ENCODE peak calls at places on chromosome 11, in eight cellular contexts. M is heart left ventricle, P is heart right ventricle, Z is coronary artery, Y is AG04450, H is fibroblast of pulmonary artery, E is mesenchymal stem cell, T is Peyer's patch. F is an unnamed sample.

GRCh38 chr11:12813371-12814225 is 139.4 kb downstream of the TEAD1 start:
- DNase-seq in M (no peak), P (peak; percentile 24), Z (no peak), Y (peak; percentile 69), H (peak; percentile 93), E (peak; percentile 86), T (peak; percentile 50), F (no peak)

GRCh38 chr11:87097582-87097981 is 59.8 kb downstream of the TMEM135 start:
- DNase-seq in M (peak; percentile 26), P (no peak), Z (no peak), Y (peak; percentile 3), H (peak; percentile 50), E (peak; percentile 61), T (no peak), F (no peak)

GRCh38 chr11:85379066-85379465 is 248.1 kb downstream of the DLG2 start:
- DNase-seq in M (no peak), P (no peak), Z (no peak), Y (no peak), H (no peak), E (no peak), T (no peak), F (no peak)

GRCh38 chr11:58867556-58867955 is 23.1 kb upstream of the GLYATL2 start:
- DNase-seq in M (no peak), P (no peak), Z (no peak), Y (no peak), H (no peak), E (no peak), T (no peak), F (no peak)

GRCh38 chr11:71446942-71447688 is 1.1 kb downstream of the DHCR7 start:
- DNase-seq in M (no peak), P (no peak), Z (no peak), Y (peak; percentile 7), H (peak; percentile 86), E (peak; percentile 90), T (peak; percentile 50), F (peak; percentile 56)

GRCh38 chr11:92867913-92868619 is 101.4 kb upstream of the MTNR1B start:
- DNase-seq in M (no peak), P (no peak), Z (no peak), Y (no peak), H (no peak), E (no peak), T (no peak), F (no peak)

GRCh38 chr11:112537846-112538330 is 277.2 kb upstream of the PLET1 start:
- DNase-seq in M (no peak), P (no peak), Z (no peak), Y (no peak), H (no peak), E (no peak), T (no peak), F (no peak)

GRCh38 chr11:12287374-12288211 is 89.8 kb upstream of the PARVA start:
- DNase-seq in M (peak; percentile 58), P (peak; percentile 39), Z (peak; percentile 96), Y (peak; percentile 90), H (peak; percentile 97), E (peak; percentile 97), T (no peak), F (peak; percentile 91)

GRCh38 chr11:134585666-134586285 is 173.7 kb upstream of the B3GAT1 start:
- DNase-seq in M (no peak), P (no peak), Z (peak; percentile 41), Y (no peak), H (no peak), E (no peak), T (no peak), F (no peak)

GRCh38 chr11:73085189-73085875 is 56.8 kb downstream of the FCHSD2 start:
- DNase-seq in M (no peak), P (no peak), Z (no peak), Y (no peak), H (peak; percentile 66), E (peak; percentile 14), T (no peak), F (no peak)

GRCh38 chr11:93389737-93390136 is 59.2 kb downstream of the DEUP1 start:
- DNase-seq in M (no peak), P (no peak), Z (no peak), Y (no peak), H (no peak), E (peak; percentile 3), T (no peak), F (no peak)

GRCh38 chr11:42049650-42050049 is 590.2 kb upstream of the LRRC4C start:
- DNase-seq in M (no peak), P (no peak), Z (no peak), Y (no peak), H (peak; percentile 43), E (no peak), T (no peak), F (no peak)

GRCh38 chr11:62574363-62575057 is 819 bp upstream of the EEF1G start:
- DNase-seq in M (peak; percentile 48), P (peak; percentile 53), Z (no peak), Y (no peak), H (peak; percentile 25), E (no peak), T (peak; percentile 61), F (no peak)

GRCh38 chr11:26974068-26974790 is 19.7 kb upstream of the FIBIN start:
- DNase-seq in M (no peak), P (no peak), Z (no peak), Y (peak; percentile 42), H (no peak), E (peak; percentile 47), T (no peak), F (peak; percentile 46)

GRCh38 chr11:134541951-134542350 is 129.9 kb upstream of the B3GAT1 start:
- DNase-seq in M (no peak), P (no peak), Z (peak; percentile 62), Y (no peak), H (no peak), E (no peak), T (no peak), F (no peak)

GRCh38 chr11:118012083-118012669 is 26.0 kb downstream of the IL10RA start:
- DNase-seq in M (no peak), P (no peak), Z (no peak), Y (no peak), H (no peak), E (peak; percentile 22), T (no peak), F (no peak)

GRCh38 chr11:34916810-34917780 is 677 bp downstream of the PDHX start:
- DNase-seq in M (no peak), P (no peak), Z (no peak), Y (no peak), H (peak; percentile 53), E (no peak), T (no peak), F (no peak)

GRCh38 chr11:15091620-15092019 is 18.2 kb downstream of the CALCB start:
- DNase-seq in M (no peak), P (no peak), Z (no peak), Y (no peak), H (no peak), E (no peak), T (no peak), F (no peak)

GRCh38 chr11:7904910-7905309 is 26.2 kb downstream of the OR10A6 start:
- DNase-seq in M (no peak), P (no peak), Z (no peak), Y (peak; percentile 37), H (peak; percentile 24), E (no peak), T (no peak), F (peak; percentile 37)

GRCh38 chr11:404551-405264 is 10.1 kb downstream of the SIGIRR start:
- DNase-seq in M (no peak), P (no peak), Z (no peak), Y (no peak), H (no peak), E (no peak), T (no peak), F (no peak)

GRCh38 chr11:407651-408080 is 7.1 kb downstream of the SIGIRR start:
- DNase-seq in M (peak; percentile 31), P (no peak), Z (no peak), Y (no peak), H (no peak), E (no peak), T (no peak), F (no peak)

GRCh38 chr11:406796-407650 is 7.8 kb downstream of the SIGIRR start:
- DNase-seq in M (peak; percentile 85), P (peak; percentile 85), Z (no peak), Y (peak; percentile 41), H (peak; percentile 82), E (peak; percentile 72), T (peak; percentile 88), F (no peak)

GRCh38 chr11:405323-405975 is 9.3 kb downstream of the SIGIRR start:
- DNase-seq in M (peak; percentile 37), P (peak; percentile 69), Z (no peak), Y (no peak), H (peak; percentile 26), E (no peak), T (peak; percentile 54), F (no peak)

GRCh38 chr11:405976-406795 is 8.6 kb downstream of the SIGIRR start:
- DNase-seq in M (peak; percentile 23), P (no peak), Z (no peak), Y (no peak), H (no peak), E (no peak), T (peak; percentile 57), F (no peak)
- H3K4me3 ChIP-seq in M (peak overlapping the region; percentile 76), P (peak overlapping the region; percentile 71), Z (peak overlapping the region; percentile 81), Y (peak overlapping the region; percentile 68), H (peak overlapping the region; percentile 62), E (peak overlapping the region; percentile 82), T (peak overlapping the region; percentile 49), F (peak overlapping the region; percentile 49)

DNA sequence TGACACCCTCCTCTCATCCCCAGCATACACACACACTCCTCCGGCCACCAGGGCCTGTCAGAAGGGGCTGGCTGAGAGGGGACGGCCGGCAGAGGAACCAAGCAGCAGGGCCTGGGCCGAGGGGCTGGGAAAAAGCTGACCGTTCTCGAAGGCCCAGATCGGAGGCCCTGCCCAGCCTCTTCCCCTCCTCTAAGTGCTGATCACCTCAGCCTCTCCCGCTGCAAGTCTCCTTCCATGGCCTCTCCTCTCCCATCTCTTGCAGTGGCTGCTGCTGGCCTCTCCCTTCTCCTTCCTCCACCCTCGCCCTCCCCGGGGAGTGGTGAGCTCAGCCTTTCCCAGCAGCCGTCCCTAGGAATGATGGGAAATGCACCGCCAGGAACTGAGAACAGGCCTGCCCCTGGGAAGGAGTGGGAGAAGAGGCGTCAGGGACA is 39.6 kb downstream of the ARRB1 start:
- DNase-seq in M (peak; percentile 89), P (peak; percentile 83), Z (peak; percentile 86), Y (no peak), H (peak; percentile 74), E (peak; percentile 70), T (peak; percentile 72), F (no peak)
- H3K4me3 ChIP-seq in M (peak overlapping the region; percentile 45), P (peak overlapping the region; percentile 61), Z (peak overlapping the region; percentile 68), Y (no peak overlapping the region), H (peak overlapping the region; percentile 19), E (peak overlapping the region; percentile 89), T (no peak overlapping the region), F (no peak overlapping the region)

DNA sequence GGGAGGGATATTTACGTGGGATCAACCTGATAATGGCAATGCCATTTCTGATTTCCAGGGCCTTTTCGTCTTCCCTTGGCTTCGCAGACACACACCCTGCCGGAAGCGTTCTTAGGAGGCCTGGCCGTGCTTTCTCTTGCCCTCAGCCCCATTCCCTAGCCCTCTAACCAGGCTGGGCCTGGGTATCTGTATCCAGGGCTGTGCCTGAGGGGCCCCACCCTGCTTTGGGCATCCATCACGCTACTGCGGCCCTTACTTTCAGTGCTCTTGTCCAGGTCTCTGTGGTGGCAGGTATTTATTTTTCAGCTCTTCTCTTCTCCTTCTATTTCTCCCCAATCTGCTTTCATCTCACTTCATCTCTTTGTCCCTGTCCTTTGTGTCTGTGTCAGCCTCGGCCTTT is 105.0 kb downstream of the ZBTB16 start:
- DNase-seq in M (no peak), P (no peak), Z (no peak), Y (no peak), H (no peak), E (no peak), T (no peak), F (no peak)
- H3K4me3 ChIP-seq in M (no peak overlapping the region), P (no peak overlapping the region), Z (no peak overlapping the region), Y (no peak overlapping the region), H (no peak overlapping the region), E (no peak overlapping the region), T (no peak overlapping the region), F (no peak overlapping the region)

GRCh38 chr11:102280237-102280833 is 36.9 kb upstream of the BIRC3 start:
- DNase-seq in M (no peak), P (no peak), Z (no peak), Y (no peak), H (no peak), E (no peak), T (peak; percentile 66), F (no peak)
- H3K4me3 ChIP-seq in M (no peak overlapping the region), P (no peak overlapping the region), Z (no peak overlapping the region), Y (no peak overlapping the region), H (no peak overlapping the region), E (peak overlapping the region; percentile 58), T (no peak overlapping the region), F (no peak overlapping the region)

F was measured in AG09309.